ENCODE peak calls at places on chromosomes 16 and 17, in four cellular contexts. U is Peyer's patch, K is stomach, H is endothelial cell of umbilical vein. S is an unnamed sample.

GRCh38 chr16:63458842-63459241 is 1422.6 kb upstream of the CDH8 start:
- DNase-seq in H (no peak), K (no peak), U (no peak), S (no peak)

GRCh38 chr16:57720142-57720575 is 15.4 kb upstream of the KATNB1 start:
- DNase-seq in K (peak; percentile 81), H (peak; percentile 53), U (peak; percentile 27), S (peak; percentile 55)

GRCh38 chr16:50121278-50121677 is 31.8 kb upstream of the TENT4B start:
- DNase-seq in H (no peak), U (no peak), K (no peak), S (peak; percentile 58)

GRCh38 chr16:70695351-70696070 is 9.7 kb upstream of the MTSS2 start:
- DNase-seq in H (peak; percentile 86), U (no peak), K (peak; percentile 73), S (peak; percentile 78)

GRCh38 chr16:2333772-2334379 is 6.7 kb downstream of the ABCA3 start:
- DNase-seq in U (no peak), H (peak; percentile 10), K (no peak), S (no peak)

GRCh38 chr16:7086842-7087616 is 245.6 kb upstream of the RBFOX1 start:
- DNase-seq in U (no peak), H (no peak), K (no peak), S (peak; percentile 5)

GRCh38 chr16:31128711-31129567 is 6.6 kb downstream of the PRSS8 start:
- DNase-seq in U (no peak), H (no peak), K (peak; percentile 82), S (peak; percentile 86)

GRCh38 chr17:61460796-61461585 is 8.8 kb downstream of the TBX4 start:
- DNase-seq in H (no peak), K (no peak), U (no peak), S (no peak)

GRCh38 chr16:25033852-25034251 is 18.7 kb upstream of the ARHGAP17 start:
- DNase-seq in H (no peak), K (no peak), U (no peak), S (no peak)

GRCh38 chr17:45649796-45650195 is 134.3 kb upstream of the CRHR1 start:
- DNase-seq in K (no peak), H (no peak), U (no peak), S (no peak)

GRCh38 chr16:23496826-23497542 is 13.3 kb downstream of the GGA2 start:
- DNase-seq in U (no peak), H (peak; percentile 48), K (no peak), S (peak; percentile 76)

GRCh38 chr17:42141382-42141781 is 13.4 kb downstream of the RAB5C start:
- DNase-seq in U (no peak), H (no peak), K (no peak), S (no peak)

GRCh38 chr17:28925912-28926365 is 23.1 kb upstream of the DHRS13 start:
- DNase-seq in K (no peak), U (peak; percentile 26), H (peak; percentile 88), S (peak; percentile 66)

GRCh38 chr16:64809876-64810629 is 311.8 kb downstream of the CDH11 start:
- DNase-seq in U (no peak), H (no peak), K (no peak), S (no peak)

GRCh38 chr16:8908779-8909468 is 26.8 kb downstream of the LITAFD start:
- DNase-seq in U (no peak), H (no peak), K (no peak), S (peak; percentile 64)

GRCh38 chr16:50151744-50152143 is 1.4 kb upstream of the TENT4B start:
- DNase-seq in H (no peak), U (no peak), K (no peak), S (no peak)

GRCh38 chr17:78935419-78936323 is 10.5 kb upstream of the TIMP2 start:
- DNase-seq in U (no peak), K (peak; percentile 41), H (peak; percentile 59), S (no peak)

GRCh38 chr16:67441289-67441753 is 10.4 kb downstream of the HSD11B2 start:
- DNase-seq in H (no peak), U (no peak), K (peak; percentile 98), S (peak; percentile 95)

GRCh38 chr17:4487820-4488716 is 10.6 kb upstream of the SPNS2 start:
- DNase-seq in K (no peak), H (no peak), U (no peak), S (no peak)

GRCh38 chr17:65423346-65424140 is 137.9 kb downstream of the AXIN2 start:
- DNase-seq in H (no peak), U (no peak), K (no peak), S (no peak)

GRCh38 chr16:68083861-68084503 is 1.2 kb upstream of the NFATC3 start:
- DNase-seq in K (no peak), U (no peak), H (no peak), S (no peak)

GRCh38 chr17:63185420-63185819 is 219.4 kb downstream of the TANC2 start:
- DNase-seq in K (no peak), H (no peak), U (no peak), S (no peak)

GRCh38 chr17:21513012-21513570 is 136.9 kb downstream of the KCNJ12 start:
- DNase-seq in U (peak; percentile 72), H (peak; percentile 64), K (peak; percentile 83), S (peak; percentile 70)

GRCh38 chr16:10989494-10989893 is 45.1 kb downstream of the CLEC16A start:
- DNase-seq in H (no peak), U (no peak), K (no peak), S (no peak)

GRCh38 chr17:19867094-19867653 is 562 bp downstream of the ULK2 start:
- DNase-seq in U (peak; percentile 61), H (peak; percentile 71), K (peak; percentile 70), S (peak; percentile 47)

GRCh38 chr17:57009737-57010445 is 32.0 kb downstream of the SCPEP1 start:
- DNase-seq in U (peak; percentile 69), K (peak; percentile 69), H (peak; percentile 73), S (peak; percentile 78)

GRCh38 chr16:10640934-10641333 is 53.8 kb downstream of the TEKT5 start:
- DNase-seq in K (no peak), U (no peak), H (no peak), S (no peak)

GRCh38 chr16:72189865-72190371 is 18.0 kb upstream of the PMFBP1 start:
- DNase-seq in U (no peak), K (no peak), H (peak; percentile 32), S (no peak)

GRCh38 chr17:2883544-2884203 is 87.4 kb downstream of the RAP1GAP2 start:
- DNase-seq in U (no peak), H (no peak), K (no peak), S (peak; percentile 43)

GRCh38 chr16:78140818-78141466 is 41.5 kb downstream of the WWOX start:
- DNase-seq in U (no peak), H (no peak), K (no peak), S (peak; percentile 7)

GRCh38 chr17:21028192-21028591 is 14.6 kb downstream of the USP22 start:
- DNase-seq in K (no peak), U (no peak), H (no peak), S (no peak)

GRCh38 chr17:43477832-43478634 is 5.7 kb upstream of the DHX8 start:
- DNase-seq in U (no peak), H (no peak), K (no peak), S (no peak)

GRCh38 chr16:30761427-30761927 is 385 bp downstream of the CFAP119 start:
- DNase-seq in H (peak; percentile 41), U (peak; percentile 66), K (no peak), S (no peak)

GRCh38 chr17:50893183-50893993 is 27.2 kb upstream of the TOB1 start:
- DNase-seq in K (no peak), H (no peak), U (no peak), S (peak; percentile 87)

GRCh38 chr16:3142327-3142726 is 7.5 kb downstream of the ZNF213 start:
- DNase-seq in U (no peak), H (no peak), K (no peak), S (no peak)

GRCh38 chr16:65384441-65384840 is 262.6 kb upstream of the CDH11 start:
- DNase-seq in U (no peak), K (no peak), H (peak; percentile 3), S (no peak)

GRCh38 chr16:49277386-49277742 is 4.3 kb downstream of the CBLN1 start:
- DNase-seq in K (no peak), U (no peak), H (no peak), S (no peak)

GRCh38 chr16:51155901-51156810 is 5.1 kb upstream of the SALL1 start:
- DNase-seq in U (no peak), H (no peak), K (no peak), S (no peak)
- H3K4me3 ChIP-seq in U (no peak overlapping the region), H (no peak overlapping the region), K (peak overlapping the region; percentile 26), S (no peak overlapping the region)

DNA sequence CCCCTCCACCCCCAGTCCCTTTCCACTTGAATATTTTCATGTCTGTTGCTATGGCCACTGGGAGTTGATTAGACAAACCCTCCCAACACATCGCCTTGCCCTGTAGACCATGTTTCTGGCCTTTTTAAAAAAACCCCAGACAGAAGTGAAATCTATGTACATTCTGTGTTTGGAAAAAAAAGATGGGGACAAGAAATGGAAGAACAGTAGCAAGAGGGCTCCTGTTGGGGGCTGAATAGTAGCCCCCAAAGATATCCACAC is 287.2 kb downstream of the SOX9 start:
- DNase-seq in K (no peak), H (no peak), U (no peak), S (no peak)
- H3K27ac ChIP-seq in K (peak overlapping the region; percentile 74), H (no peak overlapping the region), U (peak overlapping the region; percentile 66), S (peak overlapping the region; percentile 77)

DNA sequence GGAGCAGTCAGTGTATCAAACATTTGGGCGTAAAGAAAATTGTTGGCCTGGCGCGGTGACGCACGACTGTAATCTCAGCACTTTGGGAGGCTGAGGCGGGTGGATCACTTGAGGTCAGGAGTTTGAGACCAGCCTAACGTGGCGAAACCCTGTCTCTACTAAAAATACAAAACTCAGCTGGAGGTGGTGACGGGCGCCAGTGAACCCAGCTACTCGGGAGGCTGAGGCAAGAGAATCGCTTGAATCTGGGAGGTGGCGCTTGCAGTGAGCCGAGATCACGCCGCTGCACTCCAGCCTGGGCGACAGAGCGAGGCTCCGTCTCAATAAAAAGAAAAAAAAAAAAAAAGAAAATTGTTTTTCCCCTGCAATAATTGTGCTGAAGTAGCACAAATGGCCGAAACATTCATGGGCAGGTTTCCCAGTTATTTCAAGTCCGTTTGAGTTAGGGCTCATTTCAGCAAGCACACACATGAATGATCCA is 1.4 kb downstream of the GCSH start:
- DNase-seq in K (no peak), U (no peak), H (no peak), S (no peak)
- H3K4me3 ChIP-seq in K (peak overlapping the region; percentile 71), U (no peak overlapping the region), H (no peak overlapping the region), S (no peak overlapping the region)

DNA sequence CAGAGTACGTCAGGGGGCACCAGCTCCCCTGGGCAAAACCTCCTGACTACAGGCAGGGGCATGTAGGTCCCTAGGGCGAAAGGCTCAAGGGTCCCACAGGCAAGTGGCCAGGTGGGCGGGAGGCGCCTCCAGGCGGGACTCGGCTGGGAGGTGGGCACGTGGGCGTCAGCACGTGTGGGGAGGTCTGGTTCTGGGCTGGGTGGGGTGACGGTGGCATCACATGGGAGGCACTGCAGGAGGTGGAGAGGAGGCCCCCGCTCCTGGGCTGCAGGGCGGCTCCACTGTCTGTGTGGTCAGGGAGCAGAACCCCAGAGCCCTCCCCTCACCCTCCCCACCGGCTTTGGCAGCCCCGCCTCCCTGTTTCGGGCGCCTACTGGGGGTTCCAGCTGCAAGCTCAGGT is 52.7 kb downstream of the ACTG1 start:
- DNase-seq in U (no peak), H (no peak), K (no peak), S (no peak)
- H3K27ac ChIP-seq in U (no peak overlapping the region), H (no peak overlapping the region), K (no peak overlapping the region), S (no peak overlapping the region)

DNA sequence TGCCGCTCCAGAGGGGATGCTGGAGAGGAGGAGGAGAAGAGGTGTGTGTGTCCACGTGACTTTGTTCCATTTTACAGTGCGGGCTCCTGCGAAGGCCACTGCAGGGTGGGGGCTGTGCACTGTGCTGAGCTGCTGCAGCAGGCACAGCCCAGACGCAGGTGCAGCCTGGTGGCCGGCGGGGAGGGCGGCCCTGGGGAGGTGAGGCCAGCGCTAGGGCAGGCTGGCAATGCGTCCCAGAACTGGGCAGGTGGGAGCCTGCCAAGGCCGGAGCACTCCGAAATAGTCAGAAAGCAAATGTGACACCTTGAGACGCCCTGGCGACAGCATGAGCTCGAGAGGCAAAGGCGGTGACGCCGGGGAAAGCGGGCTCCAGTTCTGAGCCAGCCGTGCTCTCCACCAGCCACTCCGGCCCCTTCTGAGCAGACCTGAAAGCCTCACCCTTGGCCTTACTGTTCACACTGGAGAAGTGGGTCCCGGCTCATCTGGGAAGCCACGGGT is 29.7 kb downstream of the CIBAR2 start:
- DNase-seq in K (no peak), U (peak; percentile 51), H (no peak), S (peak; percentile 15)
- H3K4me3 ChIP-seq in K (no peak overlapping the region), U (peak overlapping the region; percentile 3), H (no peak overlapping the region), S (no peak overlapping the region)